ENCODE peak calls at places on chromosome 16, in five cellular contexts. O is retinal pigment epithelial cell, N is colonic mucosa, M is MM.1S, D is heart right ventricle. H is an unnamed sample.
A peak's percentile ranks its signal among the peaks of the same experiment; 100 is the strongest.

GRCh38 chr16:79128706-79129105 is 471.8 kb downstream of the MAF start:
- DNase-seq in O (no peak), N (no peak), M (no peak), D (no peak), H (no peak)

GRCh38 chr16:66493490-66494401 is 56.2 kb downstream of the TK2 start:
- DNase-seq in O (no peak), N (no peak), M (no peak), D (no peak), H (no peak)

GRCh38 chr16:31869511-31870201 is 4.0 kb upstream of the ZNF267 start:
- DNase-seq in O (no peak), N (peak; percentile 56), M (peak; percentile 80), D (no peak), H (peak; percentile 67)

GRCh38 chr16:12976936-12977335 is 75.5 kb downstream of the SHISA9 start:
- DNase-seq in O (no peak), N (no peak), M (no peak), D (no peak), H (no peak)

GRCh38 chr16:85733839-85734170 is 17.1 kb downstream of the C16orf74 start:
- DNase-seq in O (no peak), N (no peak), M (no peak), D (no peak), H (no peak)

GRCh38 chr16:72073831-72074230 is 10.8 kb downstream of the HPR start:
- DNase-seq in O (no peak), N (no peak), M (no peak), D (peak; percentile 31), H (no peak)

GRCh38 chr16:30721167-30721566 is 22.2 kb downstream of the SRCAP start:
- DNase-seq in O (no peak), N (no peak), M (no peak), D (no peak), H (no peak)

GRCh38 chr16:73311857-73312723 is 264.2 kb upstream of the ZFHX3 start:
- DNase-seq in O (no peak), N (no peak), M (no peak), D (no peak), H (no peak)

GRCh38 chr16:85947511-85948509 is 48.8 kb downstream of the IRF8 start:
- DNase-seq in O (no peak), N (no peak), M (peak; percentile 64), D (no peak), H (no peak)

GRCh38 chr16:58098207-58099096 is 30.7 kb downstream of the CFAP20 start:
- DNase-seq in O (no peak), N (no peak), M (no peak), D (no peak), H (no peak)

GRCh38 chr16:16945207-16945606 is 525.6 kb downstream of the XYLT1 start:
- DNase-seq in O (no peak), N (no peak), M (no peak), D (no peak), H (no peak)

GRCh38 chr16:7316266-7316888 is 16.3 kb upstream of the RBFOX1 start:
- DNase-seq in O (no peak), N (no peak), M (no peak), D (no peak), H (peak; percentile 33)

GRCh38 chr16:28528463-28528867 is 10.3 kb downstream of the NUPR1 start:
- DNase-seq in O (no peak), N (no peak), M (no peak), D (no peak), H (no peak)

GRCh38 chr16:21608647-21609328 is 9.4 kb downstream of the METTL9 start:
- DNase-seq in O (no peak), N (no peak), M (no peak), D (no peak), H (no peak)

GRCh38 chr16:58456193-58456592 is 43.8 kb upstream of the NDRG4 start:
- DNase-seq in O (no peak), N (no peak), M (no peak), D (no peak), H (no peak)

GRCh38 chr16:57480127-57480753 is 6.1 kb downstream of the DOK4 start:
- DNase-seq in O (peak; percentile 51), N (peak; percentile 92), M (no peak), D (peak; percentile 69), H (no peak)

GRCh38 chr16:53090591-53091507 is 36.1 kb downstream of the CHD9 start:
- DNase-seq in O (no peak), N (peak; percentile 79), M (peak; percentile 80), D (peak; percentile 92), H (no peak)

GRCh38 chr16:80274576-80275191 is 266.1 kb upstream of the DYNLRB2 start:
- DNase-seq in O (no peak), N (no peak), M (no peak), D (no peak), H (no peak)

GRCh38 chr16:78919852-78920251 is 680.7 kb downstream of the MAF start:
- DNase-seq in O (no peak), N (no peak), M (no peak), D (no peak), H (no peak)

GRCh38 chr16:19238386-19238785 is 47.1 kb upstream of the CLEC19A start:
- DNase-seq in O (no peak), N (no peak), M (no peak), D (no peak), H (no peak)

GRCh38 chr16:67770371-67770991 is 35.9 kb downstream of the RANBP10 start:
- DNase-seq in O (no peak), N (no peak), M (no peak), D (no peak), H (no peak)

GRCh38 chr16:55566432-55567175 is at the start of gene CAPNS2:
- DNase-seq in O (no peak), N (no peak), M (no peak), D (no peak), H (no peak)

GRCh38 chr16:67648764-67649407 is 3.9 kb downstream of the CARMIL2 start:
- DNase-seq in O (no peak), N (no peak), M (no peak), D (no peak), H (no peak)

GRCh38 chr16:56294599-56294998 is 103.3 kb downstream of the GNAO1 start:
- DNase-seq in O (peak; percentile 77), N (no peak), M (no peak), D (no peak), H (no peak)

GRCh38 chr16:28977703-28978641 is 3.4 kb downstream of the SPNS1 start:
- DNase-seq in O (no peak), N (peak; percentile 28), M (peak; percentile 30), D (no peak), H (no peak)

GRCh38 chr16:53884748-53885147 is 180.8 kb downstream of the FTO start:
- DNase-seq in O (no peak), N (no peak), M (no peak), D (no peak), H (no peak)

GRCh38 chr16:23595951-23596720 is at the start of gene NDUFAB1:
- DNase-seq in O (peak; percentile 46), N (peak; percentile 94), M (peak; percentile 93), D (peak; percentile 93), H (no peak)

GRCh38 chr16:23595246-23595950 is 718 bp downstream of the NDUFAB1 start:
- DNase-seq in O (no peak), N (peak; percentile 48), M (no peak), D (no peak), H (no peak)

GRCh38 chr16:23594186-23594585 is 1.9 kb downstream of the NDUFAB1 start:
- DNase-seq in O (no peak), N (no peak), M (no peak), D (no peak), H (no peak)

GRCh38 chr16:23597003-23597756 is 1.1 kb upstream of the NDUFAB1 start:
- DNase-seq in O (no peak), N (no peak), M (peak; percentile 33), D (no peak), H (no peak)
- H3K4me3 ChIP-seq in O (no peak overlapping the region), N (no peak overlapping the region), M (no peak overlapping the region), D (no peak overlapping the region), H (no peak overlapping the region)

GRCh38 chr16:1916654-1916990 is 1.6 kb downstream of the HS3ST6 start:
- DNase-seq in O (no peak), N (no peak), M (no peak), D (no peak), H (no peak)

GRCh38 chr16:1917665-1918111 is 527 bp downstream of the HS3ST6 start:
- DNase-seq in O (no peak), N (no peak), M (no peak), D (no peak), H (no peak)

GRCh38 chr16:1918312-1918889 is at the start of gene HS3ST6:
- DNase-seq in O (no peak), N (no peak), M (no peak), D (no peak), H (no peak)

GRCh38 chr16:1915732-1916653 is 2.2 kb downstream of the HS3ST6 start:
- DNase-seq in O (no peak), N (no peak), M (no peak), D (no peak), H (no peak)

GRCh38 chr16:1917056-1917664 is 1.1 kb downstream of the HS3ST6 start:
- DNase-seq in O (no peak), N (no peak), M (no peak), D (no peak), H (no peak)
- H3K4me3 ChIP-seq in O (no peak overlapping the region), N (no peak overlapping the region), M (no peak overlapping the region), D (no peak overlapping the region), H (no peak overlapping the region)

GRCh38 chr16:3152022-3152272 is 17.1 kb downstream of the ZNF213 start:
- DNase-seq in O (no peak), N (no peak), M (no peak), D (no peak), H (no peak)
- H3K4me3 ChIP-seq in O (peak overlapping the region; percentile 61), N (peak overlapping the region; percentile 29), M (peak overlapping the region; percentile 58), D (peak overlapping the region; percentile 78), H (peak overlapping the region; percentile 49)

GRCh38 chr16:87603684-87604571 is 1.6 kb downstream of the JPH3 start:
- DNase-seq in O (no peak), N (no peak), M (no peak), D (no peak), H (no peak)

GRCh38 chr16:87600246-87600645 is 2.1 kb upstream of the JPH3 start:
- DNase-seq in O (no peak), N (no peak), M (no peak), D (no peak), H (no peak)

GRCh38 chr16:87602821-87603683 is 744 bp downstream of the JPH3 start:
- DNase-seq in O (no peak), N (no peak), M (no peak), D (no peak), H (no peak)

GRCh38 chr16:87601322-87602004 is 845 bp upstream of the JPH3 start:
- DNase-seq in O (no peak), N (no peak), M (no peak), D (no peak), H (no peak)

DNA sequence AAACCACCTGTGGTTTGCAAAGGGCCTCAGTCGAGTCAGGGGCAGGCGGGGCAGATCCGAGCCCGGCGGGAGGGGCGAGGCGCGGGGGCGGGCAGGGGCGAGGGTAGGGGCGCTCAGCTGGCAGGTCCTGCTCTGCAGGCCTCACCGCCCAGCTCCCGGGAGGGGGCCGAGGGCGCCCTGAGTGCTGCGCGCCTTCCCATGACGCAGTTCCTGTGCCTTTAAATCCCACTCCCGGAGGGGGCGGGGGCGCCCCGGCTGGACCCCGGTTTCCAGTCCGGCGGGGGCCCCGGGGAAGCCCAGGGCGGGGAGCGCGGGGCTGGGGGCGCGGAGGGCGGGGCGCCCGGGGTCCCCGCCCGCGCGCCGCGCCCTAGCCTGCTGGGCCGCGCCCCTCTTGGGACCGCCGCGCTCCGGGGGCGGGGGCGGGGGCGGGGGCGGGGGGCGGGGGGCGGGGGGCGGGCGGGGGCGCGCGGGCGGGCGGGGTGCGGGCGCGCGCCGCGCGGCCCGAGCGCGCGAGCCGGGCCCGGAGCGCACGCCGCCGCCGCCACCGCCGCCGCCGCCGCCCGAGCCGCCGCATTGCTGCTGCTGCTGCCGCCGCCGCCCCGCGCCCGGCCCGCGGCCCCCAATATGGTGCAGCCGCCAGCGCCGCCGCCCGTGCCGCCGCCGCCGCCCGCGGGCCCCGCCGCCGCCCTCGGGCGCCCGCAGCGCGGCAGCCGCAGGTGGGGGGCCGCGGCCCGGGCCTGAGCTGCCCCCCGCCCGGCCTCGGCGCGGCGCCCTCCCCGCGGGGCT is at the start of gene JPH3:
- DNase-seq in O (no peak), N (no peak), M (no peak), D (no peak), H (no peak)
- H3K4me3 ChIP-seq in O (no peak within 1 kb of the TSS), N (no peak within 1 kb of the TSS), M (no peak within 1 kb of the TSS), D (no peak within 1 kb of the TSS), H (no peak within 1 kb of the TSS)